ENCODE peak calls at places on chromosomes 5 and 9, in four cellular contexts. One of them, this sample, is unnamed.
A peak's percentile ranks its signal among the peaks of the same experiment; 100 is the strongest.

GRCh38 chr5:42720242-42720641 is 36.4 kb upstream of the CCDC152 start:
- DNase-seq in cardiac muscle cell: no peak
- DNase-seq in uterus: no peak
- DNase-seq in activated CD8-positive, alpha-beta T cell treated with anti-CD3 and anti-CD28 coated beads for 36 hours: no peak
- DNase-seq in this sample: no peak

GRCh38 chr9:3419892-3420291 is 105.9 kb downstream of the RFX3 start:
- DNase-seq in activated CD8-positive, alpha-beta T cell treated with anti-CD3 and anti-CD28 coated beads for 36 hours: no peak
- DNase-seq in cardiac muscle cell: no peak
- DNase-seq in uterus: no peak
- DNase-seq in this sample: no peak

GRCh38 chr5:41517909-41518308 is 7.5 kb upstream of the PLCXD3 start:
- DNase-seq in activated CD8-positive, alpha-beta T cell treated with anti-CD3 and anti-CD28 coated beads for 36 hours: no peak
- DNase-seq in cardiac muscle cell: peak; percentile 62
- DNase-seq in uterus: no peak
- DNase-seq in this sample: no peak

GRCh38 chr5:84088996-84089395 is 295.7 kb downstream of the EDIL3 start:
- DNase-seq in uterus: no peak
- DNase-seq in activated CD8-positive, alpha-beta T cell treated with anti-CD3 and anti-CD28 coated beads for 36 hours: no peak
- DNase-seq in cardiac muscle cell: peak; percentile 57
- DNase-seq in this sample: no peak

GRCh38 chr9:33924978-33925797 is 108.2 kb downstream of the UBE2R2 start:
- DNase-seq in cardiac muscle cell: peak; percentile 74
- DNase-seq in uterus: peak; percentile 51
- DNase-seq in activated CD8-positive, alpha-beta T cell treated with anti-CD3 and anti-CD28 coated beads for 36 hours: peak; percentile 40
- DNase-seq in this sample: peak; percentile 61

GRCh38 chr5:12861891-12862290 is 957.6 kb upstream of the CTNND2 start:
- DNase-seq in activated CD8-positive, alpha-beta T cell treated with anti-CD3 and anti-CD28 coated beads for 36 hours: no peak
- DNase-seq in uterus: no peak
- DNase-seq in cardiac muscle cell: no peak
- DNase-seq in this sample: no peak

GRCh38 chr5:38807570-38808461 is 38.0 kb upstream of the OSMR start:
- DNase-seq in uterus: no peak
- DNase-seq in cardiac muscle cell: peak; percentile 59
- DNase-seq in activated CD8-positive, alpha-beta T cell treated with anti-CD3 and anti-CD28 coated beads for 36 hours: no peak
- DNase-seq in this sample: no peak

GRCh38 chr9:27801511-27801910 is 228.2 kb upstream of the C9orf72 start:
- DNase-seq in activated CD8-positive, alpha-beta T cell treated with anti-CD3 and anti-CD28 coated beads for 36 hours: no peak
- DNase-seq in uterus: no peak
- DNase-seq in cardiac muscle cell: no peak
- DNase-seq in this sample: no peak

GRCh38 chr5:174071484-174071883 is 26.0 kb downstream of the NSG2 start:
- DNase-seq in activated CD8-positive, alpha-beta T cell treated with anti-CD3 and anti-CD28 coated beads for 36 hours: no peak
- DNase-seq in uterus: no peak
- DNase-seq in cardiac muscle cell: no peak
- DNase-seq in this sample: no peak

GRCh38 chr5:157109744-157110143 is 900 bp upstream of the HAVCR2 start:
- DNase-seq in activated CD8-positive, alpha-beta T cell treated with anti-CD3 and anti-CD28 coated beads for 36 hours: peak; percentile 68
- DNase-seq in uterus: no peak
- DNase-seq in cardiac muscle cell: no peak
- DNase-seq in this sample: peak; percentile 50

GRCh38 chr5:16446993-16447392 is 18.6 kb downstream of the ZNF622 start:
- DNase-seq in activated CD8-positive, alpha-beta T cell treated with anti-CD3 and anti-CD28 coated beads for 36 hours: no peak
- DNase-seq in cardiac muscle cell: no peak
- DNase-seq in uterus: no peak
- DNase-seq in this sample: no peak

GRCh38 chr9:98530806-98531386 is 177.8 kb downstream of the GABBR2 start:
- DNase-seq in activated CD8-positive, alpha-beta T cell treated with anti-CD3 and anti-CD28 coated beads for 36 hours: no peak
- DNase-seq in cardiac muscle cell: no peak
- DNase-seq in uterus: no peak
- DNase-seq in this sample: no peak

GRCh38 chr9:33628865-33629410 is 104.9 kb downstream of the ANKRD18B start:
- DNase-seq in activated CD8-positive, alpha-beta T cell treated with anti-CD3 and anti-CD28 coated beads for 36 hours: peak; percentile 35
- DNase-seq in uterus: no peak
- DNase-seq in cardiac muscle cell: no peak
- DNase-seq in this sample: no peak

GRCh38 chr5:89262030-89262429 is 379.0 kb upstream of the MEF2C start:
- DNase-seq in uterus: no peak
- DNase-seq in cardiac muscle cell: no peak
- DNase-seq in activated CD8-positive, alpha-beta T cell treated with anti-CD3 and anti-CD28 coated beads for 36 hours: no peak
- DNase-seq in this sample: no peak

GRCh38 chr9:105865315-105865714 is 171.0 kb downstream of the TMEM38B start:
- DNase-seq in uterus: no peak
- DNase-seq in activated CD8-positive, alpha-beta T cell treated with anti-CD3 and anti-CD28 coated beads for 36 hours: no peak
- DNase-seq in cardiac muscle cell: no peak
- DNase-seq in this sample: no peak
- TF ChIP-seq CTCF in uterus: no peak
- TF ChIP-seq CTCF in activated CD8-positive, alpha-beta T cell treated with anti-CD3 and anti-CD28 coated beads for 36 hours: no peak
- TF ChIP-seq CTCF in cardiac muscle cell: no peak
- TF ChIP-seq CTCF in this sample: no peak

DNA sequence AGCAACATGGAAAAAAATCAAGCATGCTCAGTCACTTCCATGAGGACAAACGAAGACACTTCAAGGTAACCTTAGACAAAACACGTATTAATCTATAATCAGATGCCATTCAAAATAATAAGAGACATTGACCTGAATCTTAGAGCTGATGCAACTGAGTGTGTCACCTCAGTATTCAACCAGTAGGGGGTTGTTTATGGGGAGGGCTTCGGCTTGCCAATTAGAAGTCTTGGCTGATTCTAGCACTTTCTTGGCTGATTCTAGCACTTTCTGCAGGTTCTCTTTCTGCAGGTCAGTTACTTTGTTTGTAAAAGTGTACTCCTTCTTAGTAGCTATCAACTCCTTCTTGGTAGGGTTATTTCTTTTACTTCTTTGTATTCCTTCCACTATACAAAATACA is 317.6 kb downstream of the ENC1 start:
- DNase-seq in activated CD8-positive, alpha-beta T cell treated with anti-CD3 and anti-CD28 coated beads for 36 hours: no peak
- DNase-seq in cardiac muscle cell: no peak
- DNase-seq in uterus: no peak
- DNase-seq in this sample: no peak
- TF ChIP-seq CTCF in activated CD8-positive, alpha-beta T cell treated with anti-CD3 and anti-CD28 coated beads for 36 hours: no peak
- TF ChIP-seq CTCF in cardiac muscle cell: no peak
- TF ChIP-seq CTCF in uterus: no peak
- TF ChIP-seq CTCF in this sample: no peak

GRCh38 chr5:120228262-120229031 is 235.7 kb upstream of the PRR16 start:
- DNase-seq in cardiac muscle cell: no peak
- DNase-seq in activated CD8-positive, alpha-beta T cell treated with anti-CD3 and anti-CD28 coated beads for 36 hours: no peak
- DNase-seq in uterus: no peak
- DNase-seq in this sample: no peak
- TF ChIP-seq CTCF in cardiac muscle cell: no peak
- TF ChIP-seq CTCF in activated CD8-positive, alpha-beta T cell treated with anti-CD3 and anti-CD28 coated beads for 36 hours: no peak
- TF ChIP-seq CTCF in uterus: no peak
- TF ChIP-seq CTCF in this sample: no peak

DNA sequence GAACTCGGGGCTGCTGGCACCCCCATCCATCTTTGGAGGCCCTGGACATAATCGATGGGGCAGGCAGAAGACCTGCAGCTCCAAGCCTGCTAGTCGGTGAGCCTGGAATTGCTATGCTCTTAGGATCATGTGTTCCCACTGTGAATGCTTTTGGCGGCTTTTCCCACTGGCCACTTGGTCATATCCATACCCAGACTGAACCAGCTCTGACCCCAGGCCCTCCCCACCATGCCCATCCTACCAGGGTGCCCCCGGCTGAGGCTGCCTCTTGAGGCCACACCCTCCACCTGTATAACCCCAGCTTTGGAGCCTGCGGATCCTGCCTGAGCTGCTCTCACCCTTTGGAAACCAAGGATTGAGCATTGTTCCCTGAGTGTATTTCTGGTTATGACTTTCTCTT is 113.5 kb downstream of the TENT4A start:
- DNase-seq in uterus: no peak
- DNase-seq in activated CD8-positive, alpha-beta T cell treated with anti-CD3 and anti-CD28 coated beads for 36 hours: no peak
- DNase-seq in cardiac muscle cell: no peak
- DNase-seq in this sample: no peak
- TF ChIP-seq CTCF in uterus: no peak
- TF ChIP-seq CTCF in activated CD8-positive, alpha-beta T cell treated with anti-CD3 and anti-CD28 coated beads for 36 hours: no peak
- TF ChIP-seq CTCF in cardiac muscle cell: no peak
- TF ChIP-seq CTCF in this sample: no peak

DNA sequence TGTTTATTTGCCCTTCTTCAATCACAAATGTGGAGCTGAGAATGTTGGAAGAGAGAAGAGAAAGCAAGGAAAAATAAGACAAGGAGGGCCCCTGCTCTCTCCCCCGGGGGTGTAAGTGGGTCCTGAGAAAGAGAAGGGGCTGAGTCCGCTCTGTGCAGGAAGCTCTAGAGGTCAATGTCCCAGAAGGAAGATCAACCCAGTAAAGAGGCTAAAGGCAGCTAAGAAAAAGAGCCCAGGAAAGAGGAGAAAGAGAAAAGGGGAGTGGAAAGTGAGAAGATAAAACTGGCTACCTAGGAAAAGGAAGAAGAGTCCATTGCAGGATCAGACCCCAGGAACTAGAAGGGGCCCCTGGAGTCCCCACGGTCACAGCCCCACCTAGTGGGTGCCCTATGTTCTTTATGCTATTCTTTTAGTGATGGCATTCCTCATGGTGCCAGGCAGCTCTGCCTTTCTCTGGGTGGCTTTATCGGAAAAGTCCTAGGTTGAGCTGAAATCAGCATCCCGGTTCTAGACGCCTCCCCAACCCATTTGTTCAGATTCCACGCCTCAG is 583.4 kb downstream of the ACTL7B start:
- DNase-seq in activated CD8-positive, alpha-beta T cell treated with anti-CD3 and anti-CD28 coated beads for 36 hours: peak; percentile 2
- DNase-seq in uterus: peak; percentile 22
- DNase-seq in cardiac muscle cell: peak; percentile 75
- DNase-seq in this sample: no peak
- TF ChIP-seq CTCF in activated CD8-positive, alpha-beta T cell treated with anti-CD3 and anti-CD28 coated beads for 36 hours: no peak
- TF ChIP-seq CTCF in uterus: peak; percentile 41
- TF ChIP-seq CTCF in cardiac muscle cell: peak; percentile 73
- TF ChIP-seq CTCF in this sample: peak; percentile 46

DNA sequence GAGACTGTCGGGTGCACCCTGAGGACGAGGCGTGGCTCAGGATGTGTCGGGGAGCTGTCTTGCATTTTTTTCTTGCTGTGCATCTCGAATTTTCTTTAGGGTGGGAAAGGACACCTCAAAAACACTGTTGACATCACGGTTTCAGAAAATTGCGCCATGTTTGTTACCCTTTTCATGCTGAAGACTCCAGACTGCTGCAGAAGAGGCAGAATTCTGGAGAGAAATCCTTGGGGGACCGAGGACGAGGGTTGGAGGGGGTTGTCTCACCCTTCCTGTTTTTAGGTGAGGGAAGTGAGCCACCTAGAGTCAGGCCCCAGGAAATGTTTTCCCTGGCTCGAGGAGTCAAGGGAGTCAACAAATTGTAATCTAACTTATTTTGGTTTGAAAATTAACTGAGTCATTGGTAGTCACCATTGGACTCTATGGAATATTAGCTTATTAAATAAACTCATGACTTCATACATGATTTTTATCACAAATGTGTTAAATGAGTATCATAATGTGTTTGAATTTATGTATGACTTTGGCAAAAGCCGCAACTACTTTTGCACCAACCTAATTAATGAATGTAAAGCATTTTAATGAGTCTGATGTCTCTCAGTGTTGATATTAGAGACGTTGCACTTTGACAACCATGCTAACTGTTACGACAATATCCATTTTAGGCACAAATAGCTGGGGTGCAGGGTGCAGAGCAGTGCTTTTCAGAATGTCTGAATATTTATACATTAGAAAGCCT is 724 bp upstream of the LYSMD3 start:
- DNase-seq in uterus: peak; percentile 66
- DNase-seq in activated CD8-positive, alpha-beta T cell treated with anti-CD3 and anti-CD28 coated beads for 36 hours: peak; percentile 66
- DNase-seq in cardiac muscle cell: peak; percentile 85
- DNase-seq in this sample: peak; percentile 67
- TF ChIP-seq CTCF in uterus: peak; percentile 72
- TF ChIP-seq CTCF in activated CD8-positive, alpha-beta T cell treated with anti-CD3 and anti-CD28 coated beads for 36 hours: peak; percentile 64
- TF ChIP-seq CTCF in cardiac muscle cell: peak; percentile 81
- TF ChIP-seq CTCF in this sample: peak; percentile 74

DNA sequence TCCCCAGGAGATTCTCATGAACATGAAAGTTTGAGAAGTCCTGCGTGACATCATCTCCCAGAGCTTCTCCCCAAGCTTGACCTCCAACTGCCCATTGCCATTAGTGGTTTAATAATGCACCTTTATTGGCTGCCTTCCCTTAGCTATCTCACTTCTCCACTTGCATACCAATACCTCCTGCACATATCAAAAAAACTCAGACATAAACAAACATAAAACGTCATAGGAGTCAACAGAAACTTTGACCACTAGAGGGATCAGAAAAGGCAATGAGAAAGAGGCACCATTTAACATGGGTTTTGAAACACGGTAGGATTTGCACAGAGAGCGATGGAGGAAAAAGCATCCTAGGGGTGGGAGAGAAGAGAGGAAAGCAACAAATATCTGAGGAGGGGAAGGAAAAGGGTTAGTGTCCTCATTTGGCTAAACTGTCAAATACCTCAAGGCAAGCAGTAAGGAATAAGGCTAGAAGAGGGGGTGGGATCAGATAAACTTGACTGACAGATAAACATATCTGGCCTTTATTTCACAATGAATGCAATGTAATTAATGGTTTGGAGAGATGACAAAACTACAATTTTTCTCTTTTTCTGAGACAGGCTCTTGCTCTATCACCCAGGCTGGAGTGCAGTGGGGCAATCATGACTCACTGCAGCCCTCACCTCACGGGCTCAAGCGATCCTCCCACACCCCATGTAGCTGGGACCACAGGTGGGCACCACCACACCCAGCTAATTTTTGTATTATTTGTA is 27.0 kb downstream of the GNAQ start:
- DNase-seq in uterus: no peak
- DNase-seq in cardiac muscle cell: peak; percentile 38
- DNase-seq in activated CD8-positive, alpha-beta T cell treated with anti-CD3 and anti-CD28 coated beads for 36 hours: no peak
- DNase-seq in this sample: no peak
- TF ChIP-seq CTCF in uterus: no peak
- TF ChIP-seq CTCF in cardiac muscle cell: peak; percentile 39
- TF ChIP-seq CTCF in activated CD8-positive, alpha-beta T cell treated with anti-CD3 and anti-CD28 coated beads for 36 hours: no peak
- TF ChIP-seq CTCF in this sample: no peak

This sample was measured in GM13977.